ENCODE peak calls at places on chromosomes 5 and 9, in four cellular contexts. D is effector CD4-positive, alpha-beta T cell; Q is kidney tubule cell; W is iPS DF 6.9. U is an unnamed sample.

GRCh38 chr9:136618578-136619547 is 43.9 kb upstream of the EGFL7 start:
- DNase-seq in D (no peak), Q (no peak), W (no peak), U (no peak)

GRCh38 chr9:34628656-34629491 is at the start of gene ARID3C:
- DNase-seq in D (no peak), Q (peak), W (no peak), U (no peak)

GRCh38 chr5:96529559-96529958 is 96.5 kb upstream of the PCSK1 start:
- DNase-seq in D (no peak), Q (no peak), W (no peak), U (no peak)

GRCh38 chr9:124975131-124975530 is 34.2 kb upstream of the GOLGA1 start:
- DNase-seq in D (no peak), Q (peak), W (peak), U (no peak)

GRCh38 chr5:31530541-31531265 is 1.2 kb downstream of the DROSHA start:
- DNase-seq in D (no peak), Q (peak), W (no peak), U (peak)

GRCh38 chr5:67431191-67431590 is 234.6 kb upstream of the CD180 start:
- DNase-seq in D (no peak), Q (peak), W (no peak), U (no peak)

GRCh38 chr9:3516667-3517330 is 9.0 kb downstream of the RFX3 start:
- DNase-seq in D (no peak), Q (no peak), W (no peak), U (no peak)

GRCh38 chr5:78631931-78632330 is 16.6 kb downstream of the LHFPL2 start:
- DNase-seq in D (no peak), Q (no peak), W (no peak), U (no peak)

GRCh38 chr9:127858041-127858512 is 3.6 kb upstream of the ENG start:
- DNase-seq in D (no peak), Q (no peak), W (no peak), U (no peak)

GRCh38 chr5:67102708-67103107 is 93.9 kb downstream of the CD180 start:
- DNase-seq in D (no peak), Q (no peak), W (no peak), U (no peak)

GRCh38 chr5:34507948-34508347 is 148.2 kb upstream of the RAI14 start:
- DNase-seq in D (no peak), Q (no peak), W (no peak), U (no peak)

GRCh38 chr5:97090944-97091343 is 51.5 kb downstream of the LIX1 start:
- DNase-seq in D (no peak), Q (no peak), W (no peak), U (no peak)

GRCh38 chr9:97985058-97985861 is 2.1 kb downstream of the ANP32B start:
- DNase-seq in D (peak), Q (no peak), W (no peak), U (no peak)

GRCh38 chr5:1687301-1687970 is 112.2 kb downstream of the MRPL36 start:
- DNase-seq in D (no peak), Q (no peak), W (no peak), U (no peak)

GRCh38 chr9:17793713-17794622 is 215.1 kb downstream of the SH3GL2 start:
- DNase-seq in D (no peak), Q (no peak), W (no peak), U (peak)

GRCh38 chr9:108048406-108049025 is 558.9 kb upstream of the KLF4 start:
- DNase-seq in D (no peak), Q (no peak), W (no peak), U (no peak)

GRCh38 chr9:347667-348292 is 133.1 kb downstream of the DOCK8 start:
- DNase-seq in D (no peak), Q (peak), W (no peak), U (peak)

GRCh38 chr9:34691556-34691955 is 480 bp upstream of the CCL19 start:
- DNase-seq in D (no peak), Q (no peak), W (no peak), U (no peak)

GRCh38 chr5:76999451-76999850 is 30.8 kb upstream of the AGGF1 start:
- DNase-seq in D (no peak), Q (peak), W (no peak), U (peak)

GRCh38 chr9:137952976-137953666 is 75.5 kb downstream of the CACNA1B start:
- DNase-seq in D (no peak), Q (no peak), W (no peak), U (no peak)

GRCh38 chr9:136717399-136717798 is 5.0 kb downstream of the DIPK1B start:
- DNase-seq in D (no peak), Q (no peak), W (no peak), U (no peak)

GRCh38 chr9:75438716-75439115 is 350.4 kb downstream of the OSTF1 start:
- DNase-seq in D (no peak), Q (no peak), W (no peak), U (no peak)

U was measured in HFFc6.